ENCODE peak calls at places on chromosomes 7 and 10, in five cellular contexts. One of them, this sample, is unnamed.

GRCh38 chr7:54215424-54215823 is 326.8 kb upstream of the VSTM2A start:
- DNase-seq in HCT116: no peak
- DNase-seq in GM12892: no peak
- DNase-seq in GM23338: no peak
- DNase-seq in K562: no peak
- DNase-seq in this sample: no peak

GRCh38 chr7:143410523-143411004 is 1.9 kb upstream of the EPHA1 start:
- DNase-seq in HCT116: no peak
- DNase-seq in GM12892: no peak
- DNase-seq in GM23338: peak
- DNase-seq in K562: no peak
- DNase-seq in this sample: no peak

GRCh38 chr7:66330961-66331360 is 125.8 kb downstream of the TPST1 start:
- DNase-seq in HCT116: no peak
- DNase-seq in GM12892: no peak
- DNase-seq in GM23338: no peak
- DNase-seq in K562: no peak
- DNase-seq in this sample: no peak

GRCh38 chr7:142478479-142479220 is 220.8 kb upstream of the PRSS58 start:
- DNase-seq in HCT116: peak
- DNase-seq in GM12892: no peak
- DNase-seq in GM23338: peak
- DNase-seq in K562: peak
- DNase-seq in this sample: peak

GRCh38 chr7:83359108-83359507 is 196.4 kb upstream of the PCLO start:
- DNase-seq in HCT116: no peak
- DNase-seq in GM12892: no peak
- DNase-seq in GM23338: no peak
- DNase-seq in K562: no peak
- DNase-seq in this sample: no peak

GRCh38 chr7:128100949-128101713 is 69.9 kb upstream of the LRRC4 start:
- DNase-seq in HCT116: no peak
- DNase-seq in GM12892: no peak
- DNase-seq in GM23338: no peak
- DNase-seq in K562: no peak
- DNase-seq in this sample: no peak

GRCh38 chr7:91784469-91784868 is 96.0 kb downstream of the MTERF1 start:
- DNase-seq in HCT116: peak
- DNase-seq in GM12892: no peak
- DNase-seq in GM23338: no peak
- DNase-seq in K562: peak
- DNase-seq in this sample: no peak

GRCh38 chr10:33381391-33381790 is 46.9 kb upstream of the NRP1 start:
- DNase-seq in HCT116: no peak
- DNase-seq in GM12892: no peak
- DNase-seq in GM23338: no peak
- DNase-seq in K562: no peak
- DNase-seq in this sample: no peak

GRCh38 chr7:11833431-11833830 is 1.4 kb upstream of the THSD7A start:
- DNase-seq in HCT116: no peak
- DNase-seq in GM12892: no peak
- DNase-seq in GM23338: no peak
- DNase-seq in K562: no peak
- DNase-seq in this sample: no peak

GRCh38 chr10:14553434-14553833 is 221.3 kb downstream of the FAM107B start:
- DNase-seq in HCT116: no peak
- DNase-seq in GM12892: no peak
- DNase-seq in GM23338: no peak
- DNase-seq in K562: no peak
- DNase-seq in this sample: peak

GRCh38 chr10:74928742-74929191 is 102.4 kb downstream of the KAT6B start:
- DNase-seq in HCT116: no peak
- DNase-seq in GM12892: no peak
- DNase-seq in GM23338: no peak
- DNase-seq in K562: no peak
- DNase-seq in this sample: no peak

GRCh38 chr10:89853796-89854195 is 152.4 kb downstream of the KIF20B start:
- DNase-seq in HCT116: no peak
- DNase-seq in GM12892: no peak
- DNase-seq in GM23338: peak
- DNase-seq in K562: peak
- DNase-seq in this sample: peak

GRCh38 chr7:148962823-148963582 is 65.3 kb downstream of the PDIA4 start:
- DNase-seq in HCT116: peak
- DNase-seq in GM12892: no peak
- DNase-seq in GM23338: peak
- DNase-seq in K562: peak
- DNase-seq in this sample: peak

GRCh38 chr10:230758-231157 is 95.5 kb downstream of the ZMYND11 start:
- DNase-seq in HCT116: peak
- DNase-seq in GM12892: no peak
- DNase-seq in GM23338: peak
- DNase-seq in K562: peak
- DNase-seq in this sample: peak

GRCh38 chr7:151876112-151876898 is 610 bp downstream of the PRKAG2 start:
- DNase-seq in HCT116: no peak
- DNase-seq in GM12892: no peak
- DNase-seq in GM23338: peak
- DNase-seq in K562: no peak
- DNase-seq in this sample: no peak

GRCh38 chr7:99365318-99366141 is 9.0 kb upstream of the ARPC1B start:
- DNase-seq in HCT116: no peak
- DNase-seq in GM12892: peak
- DNase-seq in GM23338: peak
- DNase-seq in K562: peak
- DNase-seq in this sample: peak
- TF ChIP-seq POLR2AphosphoS5 in HCT116: no peak
- TF ChIP-seq POLR2AphosphoS5 in GM12892: no peak
- TF ChIP-seq POLR2AphosphoS5 in GM23338: no peak
- TF ChIP-seq POLR2AphosphoS5 in K562: no peak
- TF ChIP-seq POLR2AphosphoS5 in this sample: no peak

GRCh38 chr10:113326160-113327111 is 226.4 kb upstream of the HABP2 start:
- DNase-seq in HCT116: peak
- DNase-seq in GM12892: peak
- DNase-seq in GM23338: peak
- DNase-seq in K562: peak
- DNase-seq in this sample: peak
- TF ChIP-seq POLR2AphosphoS5 in HCT116: peak
- TF ChIP-seq POLR2AphosphoS5 in GM12892: no peak
- TF ChIP-seq POLR2AphosphoS5 in GM23338: no peak
- TF ChIP-seq POLR2AphosphoS5 in K562: no peak
- TF ChIP-seq POLR2AphosphoS5 in this sample: no peak

GRCh38 chr10:101718681-101719275 is 23.8 kb upstream of the FBXW4 start:
- DNase-seq in HCT116: no peak
- DNase-seq in GM12892: no peak
- DNase-seq in GM23338: no peak
- DNase-seq in K562: no peak
- DNase-seq in this sample: no peak

GRCh38 chr10:101721806-101722205 is 26.8 kb upstream of the FBXW4 start:
- DNase-seq in HCT116: no peak
- DNase-seq in GM12892: no peak
- DNase-seq in GM23338: no peak
- DNase-seq in K562: no peak
- DNase-seq in this sample: no peak

GRCh38 chr10:101712997-101713396 is 18.0 kb upstream of the FBXW4 start:
- DNase-seq in HCT116: no peak
- DNase-seq in GM12892: no peak
- DNase-seq in GM23338: no peak
- DNase-seq in K562: no peak
- DNase-seq in this sample: no peak

GRCh38 chr10:101720606-101721230 is 25.7 kb upstream of the FBXW4 start:
- DNase-seq in HCT116: no peak
- DNase-seq in GM12892: no peak
- DNase-seq in GM23338: no peak
- DNase-seq in K562: no peak
- DNase-seq in this sample: no peak

GRCh38 chr10:101716891-101717659 is 22.1 kb upstream of the FBXW4 start:
- DNase-seq in HCT116: no peak
- DNase-seq in GM12892: no peak
- DNase-seq in GM23338: no peak
- DNase-seq in K562: no peak
- DNase-seq in this sample: no peak
- TF ChIP-seq POLR2AphosphoS5 in HCT116: no peak
- TF ChIP-seq POLR2AphosphoS5 in GM12892: no peak
- TF ChIP-seq POLR2AphosphoS5 in GM23338: no peak
- TF ChIP-seq POLR2AphosphoS5 in K562: no peak
- TF ChIP-seq POLR2AphosphoS5 in this sample: no peak

DNA sequence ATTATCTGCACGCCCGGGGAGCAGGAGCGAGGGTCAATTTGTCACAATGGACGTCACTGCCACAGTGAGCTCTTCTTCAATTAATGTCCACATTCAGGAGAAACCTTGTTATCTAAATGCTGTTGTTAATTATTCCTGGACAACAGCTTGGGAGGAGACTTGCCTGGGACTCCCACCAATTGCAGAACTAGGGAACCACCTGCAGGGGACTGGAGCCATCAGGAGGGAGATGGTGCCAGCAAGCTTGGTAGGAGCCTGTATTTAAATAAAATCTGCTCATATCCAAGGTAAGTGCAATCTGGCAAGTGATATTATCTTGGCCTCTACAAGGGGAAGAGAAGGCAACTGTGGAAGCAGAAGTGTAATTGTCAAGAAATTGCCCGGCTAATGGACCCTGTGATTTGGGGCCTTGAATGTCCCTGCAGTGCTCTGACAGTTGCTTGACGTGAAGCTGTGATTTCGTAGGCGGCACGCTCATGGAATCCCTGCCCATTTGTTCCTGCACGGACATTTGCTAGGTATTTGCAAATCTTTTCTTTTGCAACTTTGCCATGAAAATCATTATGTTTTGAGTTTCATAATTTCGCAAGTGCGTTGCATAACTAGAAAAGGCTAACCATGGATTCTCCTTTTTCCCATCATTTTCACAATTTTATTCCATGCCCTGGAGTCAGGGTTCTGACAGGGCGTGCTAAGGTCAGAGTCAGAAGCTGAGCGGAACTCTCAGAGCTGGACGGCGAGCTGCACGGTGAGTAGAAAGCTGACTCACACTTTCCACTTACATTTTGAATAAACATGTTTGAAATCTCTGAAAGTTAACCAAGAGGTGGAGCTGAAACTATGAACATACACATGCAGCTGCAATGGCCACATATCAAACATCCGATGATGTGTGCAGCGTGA is 84.8 kb upstream of the TCERG1L start:
- DNase-seq in HCT116: no peak
- DNase-seq in GM12892: no peak
- DNase-seq in GM23338: peak
- DNase-seq in K562: peak
- DNase-seq in this sample: no peak
- TF ChIP-seq POLR2AphosphoS5 in HCT116: no peak
- TF ChIP-seq POLR2AphosphoS5 in GM12892: no peak
- TF ChIP-seq POLR2AphosphoS5 in GM23338: no peak
- TF ChIP-seq POLR2AphosphoS5 in K562: no peak
- TF ChIP-seq POLR2AphosphoS5 in this sample: no peak

DNA sequence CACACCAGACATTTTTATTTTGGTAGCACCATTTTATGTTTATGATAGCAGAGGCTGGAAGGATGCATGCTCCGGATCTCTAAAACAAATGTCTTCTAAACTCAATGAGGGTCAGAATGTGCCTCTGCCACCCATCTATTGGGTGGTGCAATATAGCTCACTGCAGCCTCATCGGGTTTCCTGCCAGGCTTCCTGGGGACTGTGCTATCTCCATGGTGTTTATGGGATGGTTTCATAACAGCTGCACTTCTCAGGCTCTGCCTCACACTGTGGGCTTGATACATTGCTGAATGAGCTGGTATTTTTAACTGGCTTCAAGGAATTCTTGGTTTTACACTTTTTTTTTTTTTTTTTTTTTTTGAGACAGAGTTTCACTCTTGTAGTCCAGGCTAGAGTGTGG is 94.3 kb downstream of the ITIH5 start:
- DNase-seq in HCT116: no peak
- DNase-seq in GM12892: no peak
- DNase-seq in GM23338: no peak
- DNase-seq in K562: no peak
- DNase-seq in this sample: no peak
- TF ChIP-seq POLR2AphosphoS5 in HCT116: no peak
- TF ChIP-seq POLR2AphosphoS5 in GM12892: no peak
- TF ChIP-seq POLR2AphosphoS5 in GM23338: no peak
- TF ChIP-seq POLR2AphosphoS5 in K562: no peak
- TF ChIP-seq POLR2AphosphoS5 in this sample: no peak

GRCh38 chr7:85183296-85183695 is 3.6 kb downstream of the SEMA3D start:
- DNase-seq in HCT116: no peak
- DNase-seq in GM12892: no peak
- DNase-seq in GM23338: no peak
- DNase-seq in K562: no peak
- DNase-seq in this sample: no peak

GRCh38 chr7:85186083-85186520 is 754 bp downstream of the SEMA3D start:
- DNase-seq in HCT116: no peak
- DNase-seq in GM12892: no peak
- DNase-seq in GM23338: peak
- DNase-seq in K562: no peak
- DNase-seq in this sample: no peak

GRCh38 chr7:85185355-85186082 is 1.3 kb downstream of the SEMA3D start:
- DNase-seq in HCT116: no peak
- DNase-seq in GM12892: no peak
- DNase-seq in GM23338: peak
- DNase-seq in K562: no peak
- DNase-seq in this sample: no peak

GRCh38 chr7:85184599-85185354 is 2.1 kb downstream of the SEMA3D start:
- DNase-seq in HCT116: no peak
- DNase-seq in GM12892: no peak
- DNase-seq in GM23338: peak
- DNase-seq in K562: no peak
- DNase-seq in this sample: no peak

GRCh38 chr7:85186521-85187241 is at the start of gene SEMA3D:
- DNase-seq in HCT116: peak
- DNase-seq in GM12892: peak
- DNase-seq in GM23338: peak
- DNase-seq in K562: peak
- DNase-seq in this sample: peak
- TF ChIP-seq POLR2AphosphoS5 in HCT116: no peak
- TF ChIP-seq POLR2AphosphoS5 in GM12892: no peak
- TF ChIP-seq POLR2AphosphoS5 in GM23338: no peak
- TF ChIP-seq POLR2AphosphoS5 in K562: no peak
- TF ChIP-seq POLR2AphosphoS5 in this sample: no peak

GRCh38 chr7:68162712-68163111 is 1166.1 kb downstream of the TYW1 start:
- DNase-seq in HCT116: no peak
- DNase-seq in GM12892: no peak
- DNase-seq in GM23338: no peak
- DNase-seq in K562: no peak
- DNase-seq in this sample: no peak

DNA sequence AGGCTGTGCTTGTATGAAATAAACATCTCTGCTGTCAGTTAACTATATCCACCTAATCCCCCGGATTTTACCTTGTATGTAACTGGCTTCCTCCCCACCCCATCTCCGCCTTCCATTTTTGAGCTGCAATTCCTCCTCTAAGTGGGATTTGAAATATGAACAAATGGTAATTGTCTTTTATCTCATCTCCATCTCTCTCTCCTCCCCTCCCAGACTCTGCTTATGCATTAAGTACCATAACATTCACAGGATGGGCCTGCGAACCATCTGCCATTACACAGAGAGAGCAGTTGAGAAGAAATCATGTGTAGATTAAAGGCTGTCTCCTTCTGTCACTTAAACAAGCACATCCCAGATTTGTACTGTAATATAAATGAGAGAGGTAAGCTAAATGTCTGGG is 1169.9 kb downstream of the TYW1 start:
- DNase-seq in HCT116: no peak
- DNase-seq in GM12892: no peak
- DNase-seq in GM23338: no peak
- DNase-seq in K562: no peak
- DNase-seq in this sample: no peak
- TF ChIP-seq POLR2AphosphoS5 in HCT116: no peak
- TF ChIP-seq POLR2AphosphoS5 in GM12892: no peak
- TF ChIP-seq POLR2AphosphoS5 in GM23338: no peak
- TF ChIP-seq POLR2AphosphoS5 in K562: no peak
- TF ChIP-seq POLR2AphosphoS5 in this sample: no peak